ENCODE peak calls at places on chromosome 1, in seven cellular contexts. H is naive thymus-derived CD4-positive, alpha-beta T cell; V is sigmoid colon; Y is IMR-90; R is GM23248; N is ovary; I is esophagus muscularis mucosa. B is an unnamed sample. For H3K4me1 and H3K36me3, the result is how much of the 10 kb centered on the place peaks cover.

GRCh38 chr1:155574077-155574476 is 11.5 kb upstream of the ASH1L start:
- DNase-seq in N (no peak), Y (no peak), I (no peak), H (no peak), V (no peak), R (no peak), B (no peak)

GRCh38 chr1:192807968-192808587 is 761 bp upstream of the RGS2 start:
- DNase-seq in N (no peak), I (no peak), V (no peak), H (peak), Y (peak), R (peak), B (no peak)

GRCh38 chr1:207853372-207853757 is 57.6 kb downstream of the CD34 start:
- DNase-seq in V (no peak), R (no peak), H (no peak), N (peak), Y (peak), I (no peak), B (no peak)

GRCh38 chr1:192521734-192522133 is 53.8 kb upstream of the RGS1 start:
- DNase-seq in I (no peak), Y (no peak), R (no peak), V (no peak), H (no peak), N (no peak), B (no peak)

GRCh38 chr1:157371826-157372225 is 180.5 kb downstream of the FCRL5 start:
- DNase-seq in V (no peak), I (no peak), N (no peak), Y (no peak), H (no peak), R (no peak), B (no peak)

GRCh38 chr1:166740668-166741276 is 98.5 kb upstream of the POGK start:
- DNase-seq in R (no peak), I (no peak), V (no peak), Y (no peak), H (no peak), N (no peak), B (no peak)

GRCh38 chr1:28437924-28438699 is 67.7 kb upstream of the RCC1 start:
- DNase-seq in N (peak), H (no peak), Y (peak), V (peak), I (peak), R (peak), B (no peak)

GRCh38 chr1:233759665-233760064 is 144.8 kb upstream of the SLC35F3 start:
- DNase-seq in V (no peak), R (no peak), H (no peak), N (no peak), I (no peak), Y (no peak), B (no peak)

GRCh38 chr1:28577738-28578536 is 14.1 kb upstream of the RAB42 start:
- DNase-seq in R (no peak), N (no peak), H (no peak), V (no peak), I (no peak), Y (no peak), B (no peak)

GRCh38 chr1:22557341-22557950 is 5.8 kb upstream of the EPHA8 start:
- DNase-seq in I (no peak), N (no peak), H (no peak), V (no peak), R (no peak), Y (no peak), B (no peak)

GRCh38 chr1:233299450-233299849 is 3.9 kb upstream of the PCNX2 start:
- DNase-seq in N (no peak), H (no peak), I (no peak), V (no peak), Y (no peak), R (no peak), B (no peak)

GRCh38 chr1:234885601-234886000 is 243.0 kb downstream of the TOMM20 start:
- DNase-seq in N (no peak), V (peak), I (no peak), H (no peak), Y (no peak), R (no peak), B (no peak)

GRCh38 chr1:233442392-233442791 is 114.9 kb downstream of the MAP3K21 start:
- DNase-seq in H (no peak), N (no peak), R (peak), Y (no peak), I (no peak), V (no peak), B (no peak)

GRCh38 chr1:31183927-31184554 is 55.6 kb downstream of the NKAIN1 start:
- DNase-seq in Y (peak), I (no peak), N (peak), H (no peak), R (peak), V (no peak), B (no peak)

GRCh38 chr1:115426271-115426771 is 88.3 kb upstream of the NGF start:
- DNase-seq in H (no peak), R (peak), V (peak), N (peak), Y (peak), I (no peak), B (no peak)

GRCh38 chr1:39204441-39205081 is at the start of gene MACF1:
- DNase-seq in R (peak), N (peak), H (peak), V (peak), I (peak), Y (peak), B (no peak)

GRCh38 chr1:107830075-107830474 is 134.9 kb downstream of the VAV3 start:
- DNase-seq in I (no peak), V (no peak), R (no peak), Y (no peak), N (no peak), H (no peak), B (no peak)

GRCh38 chr1:173920868-173921267 is 3.7 kb upstream of the SERPINC1 start:
- DNase-seq in Y (no peak), N (no peak), I (no peak), R (no peak), V (no peak), H (no peak), B (no peak)

GRCh38 chr1:209456878-209457277 is 126.6 kb upstream of the CAMK1G start:
- DNase-seq in H (no peak), R (peak), Y (no peak), N (no peak), V (no peak), I (no peak), B (no peak)

GRCh38 chr1:29209173-29209572 is 21.6 kb downstream of the MECR start:
- DNase-seq in I (no peak), Y (peak), V (no peak), H (no peak), R (peak), N (no peak), B (no peak)

GRCh38 chr1:32891630-32892029 is 5.3 kb downstream of the HPCA start:
- DNase-seq in N (no peak), I (no peak), Y (no peak), H (no peak), V (no peak), R (no peak), B (no peak)

GRCh38 chr1:105172803-105173202 is 1423.1 kb downstream of the AMY1C start:
- DNase-seq in H (no peak), V (no peak), Y (no peak), R (no peak), N (no peak), I (no peak), B (no peak)

GRCh38 chr1:209590405-209590804 is 6.9 kb downstream of the CAMK1G start:
- DNase-seq in H (no peak), V (no peak), Y (no peak), R (peak), N (peak), I (no peak), B (no peak)

GRCh38 chr1:112905420-112906154 is 50.4 kb downstream of the SLC16A1 start:
- DNase-seq in H (no peak), Y (no peak), R (no peak), I (no peak), N (no peak), V (no peak), B (no peak)

GRCh38 chr1:201023517-201023902 is at the start of gene KIF21B:
- DNase-seq in V (peak), R (peak), N (peak), Y (no peak), H (peak), I (peak), B (peak)

GRCh38 chr1:229342902-229343587 is at the start of gene CCSAP:
- DNase-seq in H (peak), V (peak), N (peak), Y (peak), I (no peak), R (peak), B (peak)

GRCh38 chr1:40783001-40783905 is at the start of gene KCNQ4:
- DNase-seq in Y (no peak), R (peak), N (peak), V (peak), I (no peak), H (no peak), B (no peak)

GRCh38 chr1:181391297-181391905 is 91.9 kb upstream of the CACNA1E start:
- DNase-seq in N (no peak), H (no peak), I (no peak), V (no peak), R (no peak), Y (no peak), B (no peak)

GRCh38 chr1:67577646-67578045 is 107.4 kb upstream of the GADD45A start:
- DNase-seq in V (no peak), N (no peak), H (no peak), Y (no peak), R (no peak), I (no peak), B (no peak)

GRCh38 chr1:102071451-102071850 is 74.7 kb upstream of the OLFM3 start:
- DNase-seq in H (no peak), V (no peak), N (no peak), Y (no peak), I (no peak), R (no peak), B (no peak)

GRCh38 chr1:203536981-203537455 is 43.1 kb downstream of the OPTC start:
- DNase-seq in I (no peak), N (peak), H (no peak), Y (peak), V (no peak), R (peak), B (no peak)

GRCh38 chr1:162059721-162060120 is 9.8 kb upstream of the NOS1AP start:
- DNase-seq in R (no peak), H (no peak), N (no peak), Y (no peak), I (no peak), V (no peak), B (no peak)

GRCh38 chr1:245094092-245094491 is 60.7 kb upstream of the KIF26B start:
- DNase-seq in R (no peak), V (no peak), N (no peak), H (no peak), I (no peak), Y (no peak), B (no peak)

GRCh38 chr1:202203238-202204039 is 9.8 kb downstream of the LGR6 start:
- DNase-seq in Y (no peak), N (no peak), I (no peak), H (no peak), V (no peak), R (no peak), B (no peak)

GRCh38 chr1:186418503-186418902 is 42.4 kb downstream of the PDC start:
- DNase-seq in Y (peak), N (no peak), V (no peak), H (no peak), R (no peak), I (no peak), B (no peak)

GRCh38 chr1:156808186-156809030 is 8.2 kb downstream of the SH2D2A start:
- DNase-seq in R (no peak), V (no peak), N (no peak), I (no peak), Y (no peak), H (no peak), B (no peak)

GRCh38 chr1:200877839-200878551 is 5.2 kb downstream of the GPR25 start:
- DNase-seq in I (peak), N (no peak), H (no peak), R (peak), V (peak), Y (no peak), B (no peak)

GRCh38 chr1:1161078-1161682 is 12.5 kb upstream of the TTLL10 start:
- DNase-seq in R (no peak), I (no peak), Y (no peak), V (no peak), H (no peak), N (no peak), B (no peak)

GRCh38 chr1:1162597-1163537 is 10.8 kb upstream of the TTLL10 start:
- DNase-seq in Y (no peak), I (no peak), R (no peak), H (no peak), N (no peak), V (no peak), B (no peak)

GRCh38 chr1:1160281-1160930 is 13.3 kb upstream of the TTLL10 start:
- DNase-seq in I (no peak), R (no peak), V (no peak), H (no peak), N (no peak), Y (no peak), B (no peak)

GRCh38 chr1:1163538-1164070 is 10.1 kb upstream of the TTLL10 start:
- DNase-seq in H (no peak), N (no peak), I (no peak), V (no peak), Y (no peak), R (no peak), B (no peak)

GRCh38 chr1:1161683-1162079 is 12.0 kb upstream of the TTLL10 start:
- DNase-seq in N (no peak), R (no peak), I (no peak), H (no peak), V (no peak), Y (no peak), B (no peak)
- H3K4me1 ChIP-seq in N (under half), R (under half), I (under half), H (under half), V (under half), Y (under half), B (under half)

GRCh38 chr1:237041461-237041794 is 556 bp upstream of the RYR2 start:
- DNase-seq in V (no peak), H (no peak), I (no peak), N (no peak), R (no peak), Y (no peak), B (no peak)
- H3K4me3 ChIP-seq in V (peak), H (no peak), I (peak), N (no peak), R (no peak), Y (no peak), B (no peak)

DNA sequence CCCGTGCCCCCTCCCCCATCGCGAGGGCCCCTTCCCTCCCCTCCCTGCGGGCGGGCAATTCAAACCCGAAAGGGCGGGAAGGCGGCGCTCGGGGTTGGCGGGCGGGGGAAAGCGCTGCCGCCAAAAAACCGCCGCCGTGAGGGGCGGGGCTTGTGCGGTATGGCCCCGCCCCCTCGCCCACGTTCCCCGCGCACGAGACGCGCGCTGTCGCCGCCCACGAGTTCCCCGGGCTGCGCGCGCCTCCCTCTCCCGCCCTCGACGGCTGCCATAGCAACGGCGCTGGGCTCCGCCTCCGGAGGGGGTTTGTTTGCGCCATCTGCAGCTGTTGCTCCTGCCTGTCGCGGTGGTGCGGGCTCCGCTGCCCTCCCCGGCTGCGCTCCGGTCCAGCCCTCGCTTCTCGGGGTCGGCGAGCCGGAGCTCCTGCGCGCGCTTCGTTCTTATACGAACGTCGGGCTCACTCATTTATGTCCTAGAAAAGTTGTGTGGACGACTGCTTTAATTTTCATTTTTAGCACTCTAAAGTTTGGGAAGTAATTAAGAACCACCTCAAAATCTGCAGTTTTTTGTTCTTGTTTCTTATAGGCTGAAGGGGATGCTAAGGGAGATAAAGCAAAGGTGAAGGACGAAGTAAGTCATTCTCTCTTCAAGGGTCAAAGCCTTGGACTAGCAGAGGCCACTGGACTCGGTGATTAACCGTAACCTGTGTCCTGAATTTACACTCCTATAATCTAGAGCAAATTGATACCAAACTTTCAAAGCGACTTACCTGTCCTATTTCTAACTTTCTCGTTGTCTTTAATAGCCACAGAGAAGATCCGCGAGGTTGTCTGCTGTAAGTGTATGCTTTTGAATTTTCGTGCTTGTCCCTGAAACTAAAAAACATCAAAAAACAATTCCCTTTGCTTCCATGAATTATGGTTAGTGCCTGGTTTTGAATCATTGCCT is 933 bp downstream of the HMGN2 start:
- DNase-seq in V (peak), I (peak), N (peak), H (peak), R (peak), Y (peak), B (peak)
- H3K36me3 ChIP-seq in V (under half), I (half or more), N (under half), H (under half), R (under half), Y (under half), B (under half)

GRCh38 chr1:59897165-59897564 is 29.4 kb downstream of the CYP2J2 start:
- DNase-seq in I (peak), Y (no peak), N (no peak), R (no peak), V (no peak), H (no peak), B (no peak)
- H3K4me1 ChIP-seq in I (under half), Y (under half), N (under half), R (under half), V (under half), H (under half), B (under half)

GRCh38 chr1:119330062-119330939 is 38.3 kb upstream of the HAO2 start:
- DNase-seq in H (no peak), I (no peak), R (no peak), Y (no peak), V (no peak), N (no peak), B (no peak)

GRCh38 chr1:119327066-119327435 is 41.5 kb upstream of the HAO2 start:
- DNase-seq in I (no peak), V (peak), N (no peak), R (no peak), Y (no peak), H (no peak), B (no peak)

GRCh38 chr1:119329521-119329920 is 39.1 kb upstream of the HAO2 start:
- DNase-seq in V (no peak), R (no peak), H (no peak), N (no peak), Y (no peak), I (no peak), B (no peak)

GRCh38 chr1:119326251-119326650 is 42.3 kb upstream of the HAO2 start:
- DNase-seq in I (no peak), N (no peak), V (no peak), R (no peak), H (no peak), Y (no peak), B (no peak)

DNA sequence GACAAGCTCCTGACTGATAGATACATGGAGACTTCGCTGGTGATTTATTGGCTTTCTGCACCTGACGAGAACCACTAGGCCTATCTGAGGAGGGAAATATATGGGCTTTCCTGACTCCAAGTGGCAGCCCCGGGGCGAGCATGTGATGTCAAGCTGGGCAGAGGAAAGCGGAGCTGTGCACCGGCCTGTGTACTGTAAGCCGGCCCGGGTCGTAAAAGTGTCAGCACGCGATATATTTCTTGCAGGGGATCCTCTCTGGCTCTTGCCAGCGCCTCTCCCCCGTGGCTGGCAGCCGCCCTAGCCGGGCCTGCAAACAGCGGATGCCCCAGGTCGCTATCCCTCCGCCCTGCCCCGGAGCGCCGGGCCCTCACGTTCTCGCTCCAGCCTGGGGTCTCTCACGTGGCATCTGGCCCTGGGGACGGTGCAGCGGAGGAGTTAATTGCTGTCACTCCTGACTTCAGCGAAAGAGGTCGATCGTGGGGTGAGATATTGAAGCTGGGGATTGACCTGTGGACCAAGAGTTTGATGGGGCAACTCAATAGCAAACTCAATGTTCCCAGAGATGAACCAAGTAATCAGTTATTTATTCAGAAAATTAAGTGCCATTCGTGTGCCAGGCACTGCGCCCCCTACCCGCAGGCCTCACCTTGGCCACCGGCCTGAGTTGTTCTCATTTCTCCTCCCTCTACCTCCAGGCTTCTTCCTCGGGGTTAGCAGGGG is 41.0 kb upstream of the HAO2 start:
- DNase-seq in N (no peak), R (peak), H (no peak), V (peak), Y (no peak), I (no peak), B (no peak)
- H3K4me3 ChIP-seq in N (peak), R (peak), H (peak), V (peak), Y (no peak), I (peak), B (peak)

DNA sequence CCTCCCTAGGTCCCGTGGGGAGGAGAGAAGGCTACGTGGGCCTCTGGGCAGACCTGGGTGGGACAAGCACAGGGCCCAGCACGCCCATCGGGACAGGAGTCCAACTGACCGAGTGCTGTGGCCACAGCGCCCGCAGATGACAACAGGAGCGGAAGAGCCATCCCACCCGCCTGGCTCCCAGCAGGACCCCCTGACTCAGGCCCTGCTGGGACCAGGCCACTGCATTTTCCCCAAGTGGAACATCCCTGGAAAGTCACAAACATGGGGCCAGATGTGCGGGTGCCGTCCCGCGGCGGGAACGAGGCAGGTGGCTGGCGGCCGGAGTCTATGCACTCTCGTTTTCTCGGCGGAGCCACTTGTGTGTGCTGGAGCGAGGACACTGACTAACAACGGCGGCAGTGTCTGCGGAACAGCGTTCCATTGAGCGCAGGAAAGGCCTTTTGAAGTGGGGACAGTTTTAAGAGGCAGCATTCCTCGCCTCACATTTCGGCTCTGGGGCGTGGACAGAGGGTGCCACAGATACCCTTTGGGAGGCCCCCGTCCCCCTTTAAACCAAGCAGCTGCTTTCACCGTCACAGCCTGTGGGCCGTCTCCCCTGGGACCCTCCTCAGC is 93.7 kb upstream of the ARHGEF16 start:
- DNase-seq in I (no peak), R (no peak), N (no peak), V (no peak), H (no peak), Y (no peak), B (no peak)
- H3K36me3 ChIP-seq in I (under half), R (under half), N (under half), V (under half), H (under half), Y (under half), B (under half)